ENCODE peak calls at places on chromosomes 4 and X, in eight cellular contexts. N is cardiac muscle cell, Z is choroid plexus epithelial cell, C is psoas muscle, U is hepatocyte, O is kidney epithelial cell, L is left ventricle myocardium inferior, X is sigmoid colon. Y is an unnamed sample.

GRCh38 chrX:122046815-122047214 is 999.4 kb downstream of the GLUD2 start:
- DNase-seq in N (no peak), U (no peak), Z (peak; percentile 26), C (no peak), L (no peak), O (no peak), X (no peak), Y (no peak)

GRCh38 chr4:138035781-138036258 is 206.3 kb downstream of the SLC7A11 start:
- DNase-seq in Z (peak; percentile 84), L (no peak), U (peak; percentile 67), N (peak; percentile 78), O (no peak), C (no peak), X (no peak), Y (no peak)

GRCh38 chrX:48578661-48579128 is 4.4 kb downstream of the RBM3 start:
- DNase-seq in L (no peak), O (no peak), X (no peak), C (no peak), U (no peak), Z (no peak), N (no peak), Y (no peak)

GRCh38 chrX:95145848-95146540 is 1472.0 kb downstream of the FAM133A start:
- DNase-seq in C (no peak), N (no peak), O (no peak), L (no peak), U (no peak), X (no peak), Z (no peak), Y (no peak)

GRCh38 chr4:86031927-86032326 is 327.9 kb downstream of the MAPK10 start:
- DNase-seq in U (no peak), N (no peak), O (no peak), C (no peak), L (no peak), Z (no peak), X (no peak), Y (no peak)

GRCh38 chr4:73679836-73680235 is 59.6 kb upstream of the RASSF6 start:
- DNase-seq in Z (peak; percentile 38), X (no peak), N (no peak), U (no peak), C (no peak), L (no peak), O (no peak), Y (peak; percentile 64)

GRCh38 chr4:176030391-176030790 is 35.2 kb upstream of the WDR17 start:
- DNase-seq in L (no peak), Z (no peak), U (no peak), X (no peak), N (no peak), O (no peak), C (no peak), Y (no peak)

GRCh38 chrX:9738146-9738545 is 27.5 kb downstream of the GPR143 start:
- DNase-seq in C (no peak), O (no peak), Z (peak; percentile 9), N (no peak), U (no peak), L (no peak), X (no peak), Y (no peak)

GRCh38 chrX:130173190-130173895 is 1.6 kb downstream of the RAB33A start:
- DNase-seq in U (no peak), N (no peak), L (peak; percentile 33), Z (peak; percentile 84), O (no peak), C (peak; percentile 44), X (peak; percentile 73), Y (no peak)

GRCh38 chr4:41661447-41662076 is 87.0 kb downstream of the PHOX2B start:
- DNase-seq in C (peak; percentile 50), X (no peak), N (peak; percentile 59), L (peak; percentile 56), Z (peak; percentile 77), O (no peak), U (peak; percentile 73), Y (no peak)

DNA sequence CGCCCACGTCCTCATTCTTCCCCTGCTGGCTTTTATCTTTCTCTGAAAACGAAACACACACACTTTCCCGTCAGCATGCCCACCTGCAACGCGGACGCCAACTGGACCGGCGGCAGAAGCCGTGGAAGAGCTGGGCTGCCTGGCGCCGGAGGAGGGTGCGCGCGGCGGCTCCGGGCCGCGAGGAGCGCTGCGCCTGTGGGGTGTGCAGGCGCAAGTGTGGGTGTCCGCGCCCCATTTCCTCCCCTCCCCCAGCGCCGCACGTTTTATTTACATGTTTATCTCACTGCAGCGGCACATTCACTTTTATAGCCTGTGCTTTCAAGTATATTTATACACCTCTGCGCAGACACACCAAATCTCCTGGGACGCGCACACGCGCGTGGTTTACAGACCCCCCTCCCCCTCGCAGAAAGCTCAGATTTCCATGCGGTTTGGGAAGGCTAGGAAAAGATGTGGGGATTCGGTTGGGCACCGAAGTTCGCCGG is 1.5 kb downstream of the PITX2 start:
- DNase-seq in N (no peak), L (no peak), X (no peak), C (no peak), Z (no peak), O (no peak), U (no peak), Y (no peak)
- H3K4me3 ChIP-seq in N (peak overlapping the region; percentile 47), L (peak overlapping the region; percentile 63), X (no peak overlapping the region), C (peak overlapping the region; percentile 75), Z (no peak overlapping the region), O (no peak overlapping the region), U (peak overlapping the region; percentile 87), Y (peak overlapping the region; percentile 58)

DNA sequence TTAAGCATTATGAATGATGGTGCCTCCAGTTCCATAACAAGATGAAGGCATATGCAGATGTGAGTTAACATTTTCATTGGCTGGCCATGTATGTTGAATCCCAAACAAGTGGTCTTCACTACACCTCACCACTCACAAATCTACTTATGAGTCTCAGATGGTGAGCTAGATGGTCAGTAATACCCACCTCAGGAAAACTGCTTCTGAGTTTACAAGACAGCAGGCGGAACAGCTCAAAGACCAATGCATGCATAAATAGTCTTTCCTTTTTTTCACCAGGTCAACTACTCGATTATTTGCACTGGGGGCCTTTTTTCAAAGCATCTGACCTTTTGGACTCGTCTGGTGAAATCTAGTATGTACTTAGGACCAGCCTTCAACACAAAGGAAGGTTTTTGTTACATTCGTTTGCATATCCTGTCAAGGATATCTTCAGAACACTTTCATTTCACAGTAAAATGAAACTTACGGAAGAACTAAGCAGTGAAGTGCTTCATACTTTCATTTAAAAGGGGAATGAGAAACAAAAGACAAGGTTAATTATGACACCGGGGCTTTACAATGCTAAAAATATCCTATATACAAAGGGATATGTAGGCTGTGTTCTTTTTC is 23.1 kb upstream of the TLR7 start:
- DNase-seq in Z (no peak), C (no peak), N (no peak), X (no peak), U (no peak), O (no peak), L (no peak), Y (no peak)
- H3K4me3 ChIP-seq in Z (no peak overlapping the region), C (no peak overlapping the region), N (no peak overlapping the region), X (no peak overlapping the region), U (no peak overlapping the region), O (no peak overlapping the region), L (no peak overlapping the region), Y (no peak overlapping the region)

DNA sequence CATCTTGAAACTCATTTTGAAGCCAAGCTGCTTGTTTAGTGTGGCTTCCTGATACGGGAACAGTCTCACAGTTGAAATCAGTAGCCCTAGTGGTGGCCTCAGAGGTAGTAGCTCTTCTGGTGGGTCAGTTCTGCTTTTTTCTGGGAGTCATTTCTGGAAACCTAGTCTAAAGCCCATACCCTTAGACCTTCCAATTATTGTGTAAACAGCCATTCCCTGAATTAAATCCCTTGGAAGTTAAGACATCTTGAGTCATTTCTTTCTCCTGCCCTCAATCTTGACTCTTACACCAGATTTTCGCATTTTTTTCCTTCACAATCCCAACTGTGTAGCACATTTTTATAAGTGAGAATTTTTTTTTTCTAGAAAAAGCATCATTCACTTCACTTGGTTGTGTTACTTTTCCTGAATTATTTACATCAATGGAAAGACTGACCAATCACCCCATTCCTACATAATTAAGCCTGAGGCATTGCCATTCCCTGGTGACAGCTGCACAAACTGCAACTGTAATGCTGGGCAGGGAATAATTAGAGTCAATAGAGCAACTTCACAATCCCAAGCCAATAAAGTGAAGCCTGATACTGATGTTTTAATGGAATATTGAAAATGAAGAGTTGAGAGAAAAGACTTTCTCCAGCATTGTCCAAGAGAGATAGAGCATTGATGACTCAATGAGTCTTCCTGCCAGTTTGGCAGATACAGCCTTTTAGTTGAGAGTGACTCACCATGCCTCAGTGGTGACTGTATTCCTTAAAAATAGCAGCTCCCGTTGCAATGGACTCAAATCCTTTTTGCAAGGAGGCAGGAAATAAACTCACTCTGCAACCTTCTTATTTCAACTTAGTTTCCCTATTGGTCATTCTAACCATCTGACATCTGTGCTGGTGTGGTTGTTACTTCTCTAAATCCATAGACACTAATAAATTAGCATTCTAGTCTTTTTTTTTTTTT is 13.0 kb upstream of the SEPSECS start:
- DNase-seq in L (no peak), U (peak; percentile 62), Z (peak; percentile 98), X (peak; percentile 70), N (no peak), C (no peak), O (peak; percentile 96), Y (peak; percentile 98)
- H3K4me3 ChIP-seq in L (peak overlapping the region; percentile 2), U (no peak overlapping the region), Z (peak overlapping the region; percentile 3), X (no peak overlapping the region), N (no peak overlapping the region), C (no peak overlapping the region), O (no peak overlapping the region), Y (no peak overlapping the region)

DNA sequence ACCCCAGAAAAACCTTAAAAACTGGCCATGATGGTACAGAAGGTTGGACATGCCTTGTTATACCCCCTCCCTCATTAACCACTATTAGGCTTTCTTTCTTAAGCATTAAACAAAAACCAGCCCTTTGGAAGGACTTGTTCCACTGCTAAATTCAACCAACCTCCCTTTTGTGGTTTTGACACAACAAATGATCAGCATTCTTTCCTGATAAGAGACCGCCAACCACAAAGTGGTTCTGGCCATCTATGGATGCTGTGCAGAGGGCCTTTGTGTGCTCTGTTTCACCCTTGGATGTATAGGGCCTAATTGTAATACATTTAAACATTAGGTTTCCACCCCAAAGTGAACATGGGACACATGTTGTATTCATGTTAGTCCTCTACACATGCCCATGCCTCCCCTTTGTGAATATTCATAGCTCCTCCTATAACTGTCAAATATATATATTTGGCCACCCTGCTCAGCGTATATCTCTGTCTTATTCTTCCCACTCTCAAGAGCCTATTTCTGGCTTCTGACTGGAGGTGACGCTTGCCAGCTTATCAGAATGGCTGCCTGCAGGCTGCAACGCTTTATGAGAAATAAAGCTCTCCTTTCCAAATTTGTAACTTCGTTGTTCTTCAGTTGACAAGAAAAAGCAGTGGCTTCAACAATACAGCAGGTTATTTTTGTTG is 126.6 kb downstream of the NPNT start:
- DNase-seq in C (no peak), O (no peak), Z (no peak), L (no peak), U (no peak), N (no peak), X (no peak), Y (no peak)
- H3K4me3 ChIP-seq in C (no peak overlapping the region), O (no peak overlapping the region), Z (no peak overlapping the region), L (no peak overlapping the region), U (no peak overlapping the region), N (no peak overlapping the region), X (no peak overlapping the region), Y (no peak overlapping the region)

DNA sequence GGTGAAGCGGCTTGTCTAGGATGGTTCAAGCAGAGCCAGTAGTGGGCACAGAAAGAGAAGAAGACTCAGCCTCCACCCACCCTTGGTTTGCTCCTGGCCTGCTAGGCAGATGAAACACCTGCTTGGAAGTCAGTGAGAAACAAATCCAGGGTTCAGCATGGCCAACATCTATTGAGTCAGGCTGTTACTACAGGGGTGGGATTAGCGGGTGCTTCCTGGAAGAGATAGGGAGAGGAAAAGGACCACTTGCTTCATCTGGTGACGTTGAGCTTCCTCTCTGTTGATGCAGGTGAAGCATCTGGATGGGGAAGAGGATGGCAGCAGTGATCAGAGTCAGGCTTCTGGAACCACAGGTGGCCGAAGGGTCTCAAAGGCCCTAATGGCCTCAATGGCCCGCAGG is 3.0 kb downstream of the MAGED2 start:
- DNase-seq in Z (no peak), U (no peak), N (no peak), X (no peak), C (no peak), L (no peak), O (no peak), Y (no peak)
- H3K4me3 ChIP-seq in Z (peak overlapping the region; percentile 75), U (no peak overlapping the region), N (no peak overlapping the region), X (no peak overlapping the region), C (no peak overlapping the region), L (no peak overlapping the region), O (no peak overlapping the region), Y (peak overlapping the region; percentile 74)